ENCODE peak calls at places on chromosomes 6 and 20, in six cellular contexts. M is Daoy; S is caudate nucleus; A is stimulated activated CD4-positive, alpha-beta T cell treated with anti-CD3 and anti-CD28 coated beads, Interleukin-2, amount 100 ng/mL, for 48 hours; U is cerebellar cortex; K is ovary. T is an unnamed sample.

GRCh38 chr6:69732640-69733039 is 64.2 kb downstream of the LMBRD1 start:
- DNase-seq in M (no peak), S (no peak), A (no peak), U (no peak), K (no peak), T (peak)

GRCh38 chr6:25027221-25027916 is 91.6 kb upstream of the RIPOR2 start:
- DNase-seq in M (no peak), S (no peak), A (peak), U (no peak), K (no peak), T (no peak)

GRCh38 chr6:124699038-124699437 is 263.2 kb upstream of the RNF217 start:
- DNase-seq in M (no peak), S (no peak), A (no peak), U (no peak), K (no peak), T (no peak)

GRCh38 chr6:38404355-38404754 is 235.4 kb downstream of the BTBD9 start:
- DNase-seq in M (no peak), S (no peak), A (no peak), U (no peak), K (no peak), T (peak)

GRCh38 chr6:118553132-118553531 is 5.0 kb downstream of the PLN start:
- DNase-seq in M (no peak), S (no peak), A (no peak), U (no peak), K (no peak), T (no peak)

GRCh38 chr6:130825772-130826441 is 1.3 kb upstream of the SMLR1 start:
- DNase-seq in M (no peak), S (no peak), A (no peak), U (no peak), K (no peak), T (no peak)

GRCh38 chr20:20463933-20464374 is 96.0 kb downstream of the INSM1 start:
- DNase-seq in M (no peak), S (no peak), A (no peak), U (no peak), K (no peak), T (peak)

GRCh38 chr6:131231103-131231502 is 95.8 kb downstream of the AKAP7 start:
- DNase-seq in M (no peak), S (no peak), A (no peak), U (no peak), K (no peak), T (no peak)

GRCh38 chr20:24910461-24910860 is 38.6 kb upstream of the CST7 start:
- DNase-seq in M (no peak), S (no peak), A (no peak), U (no peak), K (no peak), T (no peak)

GRCh38 chr6:75611011-75611701 is 9.5 kb downstream of the SENP6 start:
- DNase-seq in M (no peak), S (no peak), A (no peak), U (no peak), K (no peak), T (no peak)

GRCh38 chr6:10418862-10419748 is 4.2 kb upstream of the TFAP2A start:
- DNase-seq in M (peak), S (no peak), A (no peak), U (no peak), K (no peak), T (no peak)

GRCh38 chr6:94636780-94637385 is 940.5 kb upstream of the MANEA start:
- DNase-seq in M (no peak), S (no peak), A (no peak), U (no peak), K (no peak), T (peak)

GRCh38 chr20:31587545-31588389 is 17.3 kb upstream of the ID1 start:
- DNase-seq in M (peak), S (no peak), A (no peak), U (no peak), K (peak), T (no peak)

GRCh38 chr6:64949257-64949656 is 757.8 kb downstream of the EYS start:
- DNase-seq in M (no peak), S (no peak), A (no peak), U (no peak), K (no peak), T (no peak)

GRCh38 chr6:7166410-7167293 is 58.9 kb downstream of the RREB1 start:
- DNase-seq in M (peak), S (no peak), A (no peak), U (no peak), K (no peak), T (no peak)

GRCh38 chr6:139336488-139336887 is 38.0 kb downstream of the CITED2 start:
- DNase-seq in M (peak), S (no peak), A (no peak), U (peak), K (peak), T (no peak)